ENCODE peak calls at places on chromosomes 11 and 22, in nine cellular contexts. N is WERI-Rb-1, L is PC-3, Q is neural progenitor cell, X is upper lobe of right lung, D is fibroblast of mammary gland, I is brain microvascular endothelial cell, F is AG09309, J is HCT116. S is an unnamed sample.

GRCh38 chr22:44340271-44341239 is 27.8 kb upstream of the SHISAL1 start:
- DNase-seq in X (no peak), I (no peak), N (no peak), Q (no peak), D (no peak), F (no peak), L (no peak), J (no peak), S (no peak)

GRCh38 chr11:115530752-115531151 is 26.5 kb upstream of the CADM1 start:
- DNase-seq in X (no peak), J (no peak), N (no peak), Q (peak; percentile 47), F (no peak), D (no peak), I (no peak), L (no peak), S (no peak)

GRCh38 chr11:17890333-17890732 is 122.5 kb downstream of the SERGEF start:
- DNase-seq in Q (no peak), X (no peak), F (no peak), N (no peak), I (no peak), D (no peak), J (no peak), L (peak; percentile 7), S (peak; percentile 7)

GRCh38 chr11:106152013-106152412 is 74.6 kb downstream of the AASDHPPT start:
- DNase-seq in X (no peak), I (peak; percentile 6), J (no peak), N (no peak), D (peak; percentile 34), Q (no peak), L (peak; percentile 58), F (no peak), S (peak; percentile 36)

GRCh38 chr22:24291538-24292201 is 21.0 kb downstream of the SPECC1L start:
- DNase-seq in D (no peak), L (no peak), X (no peak), I (no peak), J (no peak), F (no peak), Q (no peak), N (no peak), S (no peak)

GRCh38 chr22:41994506-41994905 is 4.1 kb upstream of the WBP2NL start:
- DNase-seq in I (no peak), F (no peak), L (no peak), J (no peak), N (no peak), Q (no peak), D (no peak), X (peak; percentile 22), S (no peak)

GRCh38 chr11:8261316-8261715 is 2.4 kb downstream of the LMO1 start:
- DNase-seq in I (no peak), F (no peak), D (no peak), X (peak; percentile 3), Q (no peak), N (no peak), J (no peak), L (no peak), S (no peak)

GRCh38 chr22:26169312-26170111 is at the start of gene SEZ6L:
- DNase-seq in J (no peak), I (no peak), N (peak; percentile 62), X (peak; percentile 65), Q (peak; percentile 80), F (no peak), D (no peak), L (no peak), S (no peak)

GRCh38 chr11:111378773-111379499 is at the start of gene POU2AF1:
- DNase-seq in X (no peak), J (no peak), L (no peak), Q (no peak), F (peak; percentile 7), D (peak; percentile 79), N (no peak), I (no peak), S (peak; percentile 6)

GRCh38 chr11:111748035-111748804 is 18.0 kb downstream of the PPP2R1B start:
- DNase-seq in L (peak; percentile 67), J (no peak), X (no peak), D (no peak), F (no peak), Q (no peak), N (peak; percentile 50), I (no peak), S (no peak)

GRCh38 chr22:40995821-40996220 is 44.6 kb downstream of the RBX1 start:
- DNase-seq in Q (no peak), D (no peak), X (no peak), L (no peak), J (no peak), F (no peak), N (no peak), I (no peak), S (no peak)

GRCh38 chr22:42805016-42805997 is 51.8 kb downstream of the ARFGAP3 start:
- DNase-seq in N (no peak), L (no peak), X (peak; percentile 82), I (no peak), Q (peak; percentile 34), D (no peak), F (no peak), J (no peak), S (no peak)

GRCh38 chr22:35684270-35684700 is 33.4 kb upstream of the APOL5 start:
- DNase-seq in F (peak; percentile 4), L (no peak), I (peak; percentile 60), Q (peak; percentile 67), D (peak; percentile 66), X (no peak), N (peak; percentile 13), J (no peak), S (peak; percentile 76)

GRCh38 chr11:115464269-115464668 is 39.9 kb downstream of the CADM1 start:
- DNase-seq in L (no peak), I (no peak), N (no peak), J (no peak), F (no peak), Q (no peak), X (no peak), D (no peak), S (no peak)

GRCh38 chr11:83112886-83113285 is 41.2 kb upstream of the RAB30 start:
- DNase-seq in X (no peak), L (no peak), J (no peak), I (no peak), D (peak; percentile 6), Q (no peak), N (no peak), F (no peak), S (no peak)

GRCh38 chr11:92845390-92846185 is 123.9 kb upstream of the MTNR1B start:
- DNase-seq in N (no peak), Q (no peak), I (no peak), F (no peak), D (no peak), X (no peak), L (no peak), J (no peak), S (no peak)

GRCh38 chr22:42500164-42500835 is 19.3 kb downstream of the RRP7A start:
- DNase-seq in X (peak; percentile 93), J (peak; percentile 13), D (peak; percentile 59), L (peak; percentile 64), N (no peak), Q (peak; percentile 88), I (peak; percentile 54), F (no peak), S (peak; percentile 71)

GRCh38 chr11:95230054-95231034 is 658 bp downstream of the SESN3 start:
- DNase-seq in Q (peak; percentile 53), X (no peak), D (peak; percentile 35), N (peak; percentile 35), I (peak; percentile 7), J (no peak), F (no peak), L (no peak), S (peak; percentile 12)

GRCh38 chr11:34585870-34586654 is 34.8 kb upstream of the EHF start:
- DNase-seq in N (no peak), X (no peak), J (peak; percentile 56), Q (peak; percentile 66), L (peak; percentile 84), D (peak; percentile 70), I (peak; percentile 28), F (peak; percentile 23), S (peak; percentile 81)

GRCh38 chr11:14374922-14375630 is 16.1 kb upstream of the RRAS2 start:
- DNase-seq in L (no peak), D (no peak), N (no peak), I (no peak), F (no peak), Q (peak; percentile 40), J (no peak), X (no peak), S (no peak)
- TF ChIP-seq CTCF in L (peak; percentile 37), D (peak; percentile 23), N (no peak), I (peak; percentile 49), F (peak; percentile 8), Q (peak; percentile 46), J (peak; percentile 51), X (no peak), S (peak; percentile 22)

GRCh38 chr11:40290031-40290650 is 1169.3 kb downstream of the LRRC4C start:
- DNase-seq in N (no peak), L (peak; percentile 37), F (no peak), D (no peak), I (no peak), Q (no peak), J (no peak), X (no peak), S (no peak)
- H3K4me3 ChIP-seq in N (no peak overlapping the region), L (no peak overlapping the region), F (no peak overlapping the region), D (no peak overlapping the region), I (no peak overlapping the region), Q (peak overlapping the region; percentile 18), J (no peak overlapping the region), X (no peak overlapping the region), S (no peak overlapping the region)

GRCh38 chr11:72764503-72764902 is 12.3 kb upstream of the ARAP1 start:
- DNase-seq in X (peak; percentile 83), L (no peak), N (peak; percentile 86), J (no peak), Q (peak; percentile 33), F (no peak), D (no peak), I (no peak), S (no peak)
- TF ChIP-seq CTCF in X (no peak), L (no peak), N (peak; percentile 70), J (no peak), Q (peak; percentile 24), F (no peak), D (no peak), I (no peak), S (no peak)

GRCh38 chr11:117706322-117706814 is 90.6 kb downstream of the DSCAML1 start:
- DNase-seq in N (peak; percentile 50), D (no peak), F (no peak), I (no peak), L (no peak), X (peak; percentile 21), Q (peak; percentile 26), J (no peak), S (no peak)

GRCh38 chr11:117704416-117705150 is 92.4 kb downstream of the DSCAML1 start:
- DNase-seq in I (no peak), N (peak; percentile 44), F (no peak), D (no peak), Q (no peak), J (no peak), L (no peak), X (peak; percentile 41), S (no peak)

GRCh38 chr11:117701781-117702180 is 95.2 kb downstream of the DSCAML1 start:
- DNase-seq in Q (no peak), N (no peak), I (no peak), F (no peak), J (no peak), D (no peak), X (no peak), L (no peak), S (no peak)

GRCh38 chr11:117703209-117703608 is 93.8 kb downstream of the DSCAML1 start:
- DNase-seq in J (no peak), Q (peak; percentile 64), L (no peak), F (no peak), D (no peak), X (no peak), I (no peak), N (no peak), S (no peak)

GRCh38 chr11:117705866-117706265 is 91.2 kb downstream of the DSCAML1 start:
- DNase-seq in L (no peak), Q (peak; percentile 54), X (peak; percentile 10), I (no peak), N (peak; percentile 57), F (no peak), J (no peak), D (no peak), S (no peak)
- H3K4me3 ChIP-seq in L (no peak overlapping the region), Q (peak overlapping the region; percentile 3), X (no peak overlapping the region), I (no peak overlapping the region), N (no peak overlapping the region), F (no peak overlapping the region), J (no peak overlapping the region), D (no peak overlapping the region), S (no peak overlapping the region)

S was measured in fibroblast of pulmonary artery.